ENCODE peak calls at places on chromosomes 7 and 10, in five cellular contexts. E is nephron progenitor cell; Y is posterior cingulate gyrus; T is non-pigmented ciliary epithelial cell; A is activated CD8-positive, alpha-beta memory T cell treated with anti-CD3 and anti-CD28 coated beads, Interleukin-2, amount 50 U/mL, for 48 hours. M is an unnamed sample.

GRCh38 chr7:101833799-101834198 is 16.4 kb downstream of the CUX1 start:
- DNase-seq in E (no peak), T (no peak), Y (no peak), A (no peak), M (no peak)

GRCh38 chr7:153886121-153886505 is 166.1 kb upstream of the DPP6 start:
- DNase-seq in Y (no peak), E (peak; percentile 8), T (no peak), A (no peak), M (no peak)

GRCh38 chr10:70622541-70622940 is 20.0 kb upstream of the PRF1 start:
- DNase-seq in Y (no peak), A (no peak), E (no peak), T (no peak), M (no peak)

GRCh38 chr7:94458041-94458440 is 51.6 kb upstream of the CASD1 start:
- DNase-seq in T (no peak), Y (no peak), A (no peak), E (no peak), M (no peak)

GRCh38 chr7:23333671-23334246 is 34.6 kb downstream of the MALSU1 start:
- DNase-seq in A (no peak), Y (no peak), T (peak; percentile 76), E (no peak), M (peak; percentile 25)

GRCh38 chr10:58023341-58024073 is 244.2 kb downstream of the IPMK start:
- DNase-seq in T (peak; percentile 81), Y (no peak), E (no peak), A (no peak), M (no peak)

GRCh38 chr10:52484426-52485065 is 170.5 kb downstream of the DKK1 start:
- DNase-seq in T (no peak), A (no peak), E (no peak), Y (no peak), M (no peak)

GRCh38 chr7:139246905-139247304 is 15.9 kb downstream of the UBN2 start:
- DNase-seq in Y (no peak), E (no peak), A (no peak), T (peak; percentile 38), M (no peak)

GRCh38 chr10:121952226-121952625 is 22.8 kb downstream of the NSMCE4A start:
- DNase-seq in E (no peak), A (no peak), Y (no peak), T (no peak), M (no peak)

GRCh38 chr7:44307905-44308740 is 17.3 kb downstream of the CAMK2B start:
- DNase-seq in A (peak; percentile 49), Y (no peak), T (no peak), E (no peak), M (no peak)

GRCh38 chr10:133017203-133017601 is 70.5 kb upstream of the ADGRA1 start:
- DNase-seq in A (no peak), Y (no peak), T (no peak), E (no peak), M (no peak)

GRCh38 chr10:71726673-71727428 is 7.3 kb upstream of the C10orf105 start:
- DNase-seq in E (no peak), A (peak; percentile 83), T (no peak), Y (no peak), M (no peak)

GRCh38 chr7:22197376-22197775 is 159.6 kb downstream of the RAPGEF5 start:
- DNase-seq in E (no peak), Y (no peak), T (no peak), A (no peak), M (no peak)

GRCh38 chr10:121615862-121616261 is 17.6 kb upstream of the FGFR2 start:
- DNase-seq in T (no peak), Y (no peak), A (no peak), E (no peak), M (no peak)

GRCh38 chr10:24196426-24197039 is 12.4 kb upstream of the KIAA1217 start:
- DNase-seq in E (peak; percentile 89), T (no peak), A (peak; percentile 84), Y (peak; percentile 76), M (peak; percentile 89)